ENCODE peak calls at places on chromosomes 13 and 19, in seven cellular contexts. D is CD4-positive, CD25-positive, alpha-beta regulatory T cell; Q is AG20443; J is fibroblast of pulmonary artery; U is EL; O is NCI-H526 treated with DMSO at 0.1 percent for 48 hours; F is WTC11. S is an unnamed sample.

GRCh38 chr19:10339380-10339960 is at the start of gene ICAM3:
- DNase-seq in Q (no peak), U (no peak), D (peak), O (no peak), J (no peak), F (no peak), S (no peak)

GRCh38 chr19:30646806-30647205 is 274.6 kb downstream of the ZNF536 start:
- DNase-seq in O (no peak), D (no peak), U (no peak), F (no peak), Q (no peak), J (no peak), S (no peak)

GRCh38 chr13:97268772-97269171 is 46.6 kb downstream of the MBNL2 start:
- DNase-seq in O (no peak), J (peak), Q (no peak), D (no peak), F (peak), U (no peak), S (no peak)

GRCh38 chr19:48539503-48540096 is 12.4 kb upstream of the SULT2B1 start:
- DNase-seq in D (no peak), O (no peak), Q (no peak), F (no peak), J (peak), U (peak), S (no peak)

GRCh38 chr19:18412610-18413239 is 6.5 kb upstream of the SSBP4 start:
- DNase-seq in D (no peak), J (no peak), Q (no peak), U (no peak), O (no peak), F (no peak), S (no peak)

GRCh38 chr13:61695147-61695546 is 279.5 kb upstream of the PCDH20 start:
- DNase-seq in O (no peak), Q (no peak), J (no peak), U (no peak), D (no peak), F (no peak), S (no peak)

GRCh38 chr19:16345457-16345856 is 20.8 kb downstream of the KLF2 start:
- DNase-seq in F (no peak), U (no peak), D (no peak), Q (no peak), J (no peak), O (no peak), S (no peak)

GRCh38 chr19:33510728-33511255 is 10.8 kb downstream of the PEPD start:
- DNase-seq in U (no peak), F (no peak), O (no peak), Q (no peak), J (no peak), D (no peak), S (no peak)

GRCh38 chr13:98105929-98106336 is 37.0 kb upstream of the FARP1 start:
- DNase-seq in D (no peak), F (no peak), O (no peak), Q (peak), J (peak), U (peak), S (peak)

GRCh38 chr13:97212540-97213146 is 9.5 kb upstream of the MBNL2 start:
- DNase-seq in J (peak), Q (peak), D (no peak), F (peak), U (peak), O (peak), S (no peak)

GRCh38 chr13:98581971-98582702 is 5.2 kb upstream of the STK24 start:
- DNase-seq in D (no peak), O (no peak), Q (peak), U (peak), J (peak), F (no peak), S (no peak)

GRCh38 chr13:49838989-49839388 is 46.5 kb upstream of the KPNA3 start:
- DNase-seq in J (no peak), Q (no peak), U (no peak), O (no peak), D (no peak), F (no peak), S (peak)

GRCh38 chr13:102198418-102199322 is 203.2 kb downstream of the FGF14 start:
- DNase-seq in J (peak), U (no peak), F (no peak), O (peak), Q (no peak), D (no peak), S (no peak)

GRCh38 chr19:39645800-39646411 is 9.8 kb upstream of the LGALS16 start:
- DNase-seq in F (peak), D (no peak), U (peak), O (no peak), Q (peak), J (peak), S (no peak)

GRCh38 chr13:24742294-24742693 is 21.7 kb upstream of the RNF17 start:
- DNase-seq in O (no peak), F (peak), J (peak), U (no peak), Q (no peak), D (no peak), S (no peak)

GRCh38 chr19:38734426-38735256 is 9.6 kb downstream of the CAPN12 start:
- DNase-seq in O (no peak), D (no peak), Q (peak), J (no peak), U (peak), F (no peak), S (peak)

GRCh38 chr13:41054212-41054877 is 7.0 kb upstream of the WBP4 start:
- DNase-seq in F (no peak), Q (peak), O (peak), U (peak), D (peak), J (peak), S (no peak)

GRCh38 chr19:46009530-46010510 is 13.0 kb downstream of the PGLYRP1 start:
- DNase-seq in O (peak), J (peak), F (peak), Q (peak), U (peak), D (peak), S (peak)

GRCh38 chr19:11382898-11383705 is 1.0 kb downstream of the EPOR start:
- DNase-seq in D (peak), F (peak), O (no peak), Q (peak), U (peak), J (peak), S (peak)

GRCh38 chr13:46392967-46393366 is 5.9 kb upstream of the RUBCNL start:
- DNase-seq in D (no peak), Q (no peak), J (no peak), O (peak), U (no peak), F (no peak), S (no peak)

GRCh38 chr19:55042344-55042678 is 4.2 kb upstream of the GP6 start:
- DNase-seq in O (no peak), J (no peak), Q (no peak), F (no peak), D (no peak), U (no peak), S (no peak)